ENCODE peak calls at places on chromosomes 1 and 21, in eight cellular contexts. I is heart left ventricle; Z is naive thymus-derived CD4-positive, alpha-beta T cell; R is GM06990; X is sigmoid colon; J is SJSA1; D is effector memory CD4-positive, alpha-beta T cell; G is kidney epithelial cell. V is an unnamed sample. For H3K36me3, the result is how much of the 10 kb centered on the place peaks cover.

GRCh38 chr1:33429846-33430750 is 797 bp downstream of the PHC2 start:
- DNase-seq in I (peak), Z (peak), R (peak), X (peak), J (no peak), D (peak), G (no peak), V (peak)

GRCh38 chr1:165624441-165624840 is 6.6 kb upstream of the MGST3 start:
- DNase-seq in I (no peak), Z (no peak), R (no peak), X (no peak), J (no peak), D (no peak), G (no peak), V (no peak)

GRCh38 chr1:17187065-17187464 is 17.9 kb upstream of the PADI1 start:
- DNase-seq in I (no peak), Z (no peak), R (no peak), X (peak), J (peak), D (no peak), G (no peak), V (peak)

GRCh38 chr1:234114648-234115307 is 210.3 kb downstream of the SLC35F3 start:
- DNase-seq in I (no peak), Z (peak), R (no peak), X (no peak), J (no peak), D (no peak), G (no peak), V (peak)

GRCh38 chr1:59685101-59685500 is 129.6 kb upstream of the HOOK1 start:
- DNase-seq in I (no peak), Z (no peak), R (no peak), X (no peak), J (no peak), D (no peak), G (no peak), V (no peak)

GRCh38 chr1:55696181-55696580 is 481.0 kb upstream of the USP24 start:
- DNase-seq in I (peak), Z (no peak), R (no peak), X (peak), J (peak), D (no peak), G (no peak), V (no peak)

GRCh38 chr1:30966690-30967369 is 58.3 kb upstream of the SDC3 start:
- DNase-seq in I (no peak), Z (no peak), R (no peak), X (no peak), J (peak), D (no peak), G (no peak), V (no peak)

GRCh38 chr21:44444286-44444931 is 10.9 kb upstream of the LRRC3 start:
- DNase-seq in I (peak), Z (no peak), R (no peak), X (peak), J (no peak), D (no peak), G (no peak), V (peak)

GRCh38 chr1:177010246-177010825 is 154.2 kb downstream of the ASTN1 start:
- DNase-seq in I (no peak), Z (no peak), R (no peak), X (no peak), J (no peak), D (no peak), G (no peak), V (no peak)

GRCh38 chr1:33086384-33086850 is 5.5 kb downstream of the AZIN2 start:
- DNase-seq in I (peak), Z (no peak), R (peak), X (peak), J (peak), D (peak), G (peak), V (peak)

GRCh38 chr1:207959141-207959825 is 48.4 kb upstream of the CD34 start:
- DNase-seq in I (peak), Z (no peak), R (peak), X (peak), J (no peak), D (no peak), G (no peak), V (peak)

GRCh38 chr1:106978477-106979322 is 77.8 kb upstream of the PRMT6 start:
- DNase-seq in I (no peak), Z (no peak), R (no peak), X (no peak), J (no peak), D (no peak), G (no peak), V (no peak)

GRCh38 chr1:58927722-58928085 is 143.9 kb upstream of the JUN start:
- DNase-seq in I (no peak), Z (no peak), R (no peak), X (no peak), J (no peak), D (no peak), G (no peak), V (no peak)

GRCh38 chr1:234885601-234886000 is 243.0 kb downstream of the TOMM20 start:
- DNase-seq in I (peak), Z (no peak), R (no peak), X (peak), J (no peak), D (no peak), G (no peak), V (no peak)

GRCh38 chr1:20552728-20553571 is 577 bp downstream of the FAM43B start:
- DNase-seq in I (peak), Z (no peak), R (peak), X (no peak), J (no peak), D (no peak), G (no peak), V (peak)

GRCh38 chr1:101460709-101461108 is 223.9 kb downstream of the S1PR1 start:
- DNase-seq in I (no peak), Z (no peak), R (no peak), X (no peak), J (no peak), D (no peak), G (no peak), V (no peak)

GRCh38 chr1:151819951-151820623 is 11.5 kb downstream of the RORC start:
- DNase-seq in I (no peak), Z (no peak), R (no peak), X (no peak), J (no peak), D (no peak), G (no peak), V (no peak)

GRCh38 chr1:100387209-100387608 is 34.9 kb downstream of the CDC14A start:
- DNase-seq in I (no peak), Z (no peak), R (no peak), X (no peak), J (no peak), D (no peak), G (no peak), V (no peak)

GRCh38 chr21:44871576-44872265 is 1.8 kb downstream of the PTTG1IP start:
- DNase-seq in I (peak), Z (no peak), R (no peak), X (peak), J (peak), D (no peak), G (no peak), V (no peak)

GRCh38 chr1:223364685-223365382 is 858 bp upstream of the SUSD4 start:
- DNase-seq in I (no peak), Z (peak), R (peak), X (no peak), J (no peak), D (no peak), G (no peak), V (peak)

GRCh38 chr1:76494807-76495206 is 372.5 kb upstream of the ST6GALNAC5 start:
- DNase-seq in I (no peak), Z (no peak), R (peak), X (no peak), J (no peak), D (no peak), G (peak), V (no peak)

GRCh38 chr1:29503441-29503840 is 267.1 kb downstream of the PTPRU start:
- DNase-seq in I (no peak), Z (no peak), R (no peak), X (peak), J (no peak), D (no peak), G (no peak), V (peak)

GRCh38 chr1:221801773-221802516 is 60.1 kb upstream of the DUSP10 start:
- DNase-seq in I (no peak), Z (no peak), R (no peak), X (no peak), J (no peak), D (no peak), G (peak), V (no peak)

GRCh38 chr1:111486431-111486830 is 12.6 kb downstream of the C1orf162 start:
- DNase-seq in I (no peak), Z (no peak), R (no peak), X (no peak), J (no peak), D (no peak), G (no peak), V (no peak)
- H3K4me3 ChIP-seq in I (no peak), Z (no peak), R (no peak), X (no peak), J (no peak), D (no peak), G (no peak), V (no peak)

DNA sequence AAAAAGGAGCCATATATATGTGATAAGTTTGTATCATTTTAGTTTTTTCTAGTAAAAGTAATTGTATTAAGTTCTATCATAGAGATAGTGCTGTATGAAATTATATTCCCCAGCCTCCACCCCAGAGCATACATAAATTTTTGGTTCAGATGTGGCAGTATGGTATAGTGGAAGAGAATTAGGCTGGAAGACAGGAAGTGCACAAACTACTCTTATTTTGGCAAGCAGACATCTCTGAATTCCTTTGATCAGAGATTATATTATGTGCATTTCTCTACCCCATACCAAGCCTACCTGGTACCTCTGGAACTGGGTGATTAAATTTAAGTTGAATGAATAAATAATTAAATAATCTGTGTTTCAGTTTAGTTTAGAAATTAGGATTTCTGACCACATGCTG is 55.9 kb downstream of the FNBP1L start:
- DNase-seq in I (no peak), Z (no peak), R (no peak), X (no peak), J (no peak), D (no peak), G (no peak), V (no peak)
- H3K36me3 ChIP-seq in I (under half), Z (under half), R (under half), X (under half), J (under half), D (under half), G (under half), V (under half)

GRCh38 chr1:2529776-2530500 is at the start of gene HES5:
- DNase-seq in I (peak), Z (no peak), R (no peak), X (no peak), J (no peak), D (no peak), G (no peak), V (peak)
- H3K4me3 ChIP-seq in I (peak), Z (peak), R (peak), X (peak), J (no peak), D (peak), G (no peak), V (peak)

DNA sequence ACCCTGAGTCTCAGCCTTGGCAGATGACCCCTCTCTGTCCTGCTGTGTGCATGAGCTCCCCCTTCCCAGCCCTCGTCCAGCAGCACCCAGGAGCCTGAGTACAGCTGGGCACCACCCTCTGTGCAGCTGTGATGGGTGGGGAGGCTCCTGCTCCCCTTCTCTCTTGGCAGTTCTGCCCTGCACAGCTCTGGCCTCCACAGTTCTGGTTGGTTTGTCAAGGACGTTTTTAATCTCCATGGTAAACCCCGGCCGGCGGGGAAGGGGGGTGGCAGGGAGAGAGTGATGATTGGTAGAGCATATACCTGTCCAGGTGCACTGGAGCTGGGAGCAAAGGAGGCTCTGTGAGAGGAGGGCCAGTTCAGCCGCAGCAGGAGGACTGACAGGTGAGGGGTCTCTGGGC is at the start of gene CLCNKA:
- DNase-seq in I (no peak), Z (no peak), R (no peak), X (no peak), J (no peak), D (no peak), G (no peak), V (no peak)
- H3K36me3 ChIP-seq in I (under half), Z (under half), R (under half), X (under half), J (under half), D (under half), G (under half), V (under half)